ENCODE peak calls at places on chromosomes 13 and 19, in eight cellular contexts. S, U, E, Y, M, L, F and J are unnamed samples.

GRCh38 chr19:50909240-50910070 is 1.7 kb downstream of the KLK4 start:
- DNase-seq in M (peak; percentile 22), F (peak; percentile 39), L (no peak), S (peak; percentile 84), E (peak; percentile 69), U (no peak), Y (peak; percentile 58), J (no peak)

GRCh38 chr13:106619688-106620555 is 52.0 kb upstream of the ARGLU1 start:
- DNase-seq in Y (no peak), M (no peak), L (no peak), S (peak; percentile 26), U (no peak), E (peak; percentile 84), F (peak; percentile 49), J (no peak)

GRCh38 chr13:70736622-70737317 is 628.5 kb upstream of the KLHL1 start:
- DNase-seq in U (no peak), S (no peak), Y (no peak), L (no peak), E (no peak), F (no peak), M (no peak), J (no peak)

GRCh38 chr13:79519252-79519651 is 38.3 kb downstream of the NDFIP2 start:
- DNase-seq in E (no peak), M (no peak), S (no peak), U (no peak), L (no peak), Y (no peak), F (no peak), J (no peak)

GRCh38 chr19:32464279-32464678 is 58.7 kb downstream of the DPY19L3 start:
- DNase-seq in M (no peak), E (no peak), Y (no peak), L (no peak), F (peak; percentile 4), U (no peak), S (no peak), J (no peak)

GRCh38 chr13:76882431-76882830 is 3.8 kb downstream of the KCTD12 start:
- DNase-seq in F (no peak), U (no peak), L (no peak), S (peak; percentile 11), Y (no peak), M (no peak), E (no peak), J (no peak)

GRCh38 chr19:17720487-17720839 is 1.2 kb downstream of the MAP1S start:
- DNase-seq in L (no peak), Y (no peak), S (no peak), U (no peak), E (no peak), F (no peak), M (no peak), J (no peak)

GRCh38 chr19:16367269-16367683 is 42.6 kb downstream of the KLF2 start:
- DNase-seq in E (no peak), M (no peak), S (no peak), L (peak; percentile 49), F (no peak), Y (no peak), U (no peak), J (no peak)

GRCh38 chr19:45250832-45251451 is at the start of gene MARK4:
- DNase-seq in U (no peak), E (peak; percentile 84), Y (no peak), L (peak; percentile 85), S (peak; percentile 49), M (peak; percentile 64), F (peak; percentile 61), J (peak; percentile 64)

GRCh38 chr19:8065489-8066261 is 13.1 kb downstream of the CCL25 start:
- DNase-seq in L (no peak), S (no peak), U (no peak), Y (no peak), M (no peak), E (no peak), F (no peak), J (no peak)

GRCh38 chr19:45863840-45864628 is at the start of gene FOXA3:
- DNase-seq in M (peak; percentile 43), F (no peak), S (peak; percentile 85), U (no peak), E (peak; percentile 89), Y (no peak), L (peak; percentile 84), J (peak; percentile 38)

GRCh38 chr19:8512115-8512967 is 1.6 kb downstream of the ZNF414 start:
- DNase-seq in Y (peak; percentile 46), F (peak; percentile 11), E (no peak), M (no peak), L (no peak), S (peak; percentile 43), U (no peak), J (no peak)

GRCh38 chr19:6070179-6071102 is 39.9 kb downstream of the RFX2 start:
- DNase-seq in L (peak; percentile 64), M (no peak), F (no peak), Y (no peak), E (no peak), U (no peak), S (no peak), J (no peak)

GRCh38 chr13:38395505-38395803 is 45.8 kb downstream of the UFM1 start:
- DNase-seq in Y (no peak), U (no peak), M (no peak), S (no peak), L (no peak), E (peak; percentile 34), F (peak; percentile 85), J (no peak)

GRCh38 chr13:67223742-67224141 is 6.4 kb downstream of the PCDH9 start:
- DNase-seq in M (no peak), Y (no peak), E (no peak), L (no peak), U (no peak), F (no peak), S (no peak), J (no peak)

GRCh38 chr19:3667037-3667638 is 33.1 kb downstream of the PIP5K1C start:
- DNase-seq in S (no peak), L (no peak), F (no peak), M (no peak), Y (no peak), E (no peak), U (no peak), J (no peak)
- H3K4me1 ChIP-seq in S (peaks cover 50% of the 10 kb centered on the region), L (no peaks in the 10 kb centered on the region), F (peaks cover 29% of the 10 kb centered on the region), M (peaks cover 56% of the 10 kb centered on the region), Y (no peaks in the 10 kb centered on the region), E (peaks cover 34% of the 10 kb centered on the region), U (peaks cover 22% of the 10 kb centered on the region), J (peaks cover 42% of the 10 kb centered on the region)

DNA sequence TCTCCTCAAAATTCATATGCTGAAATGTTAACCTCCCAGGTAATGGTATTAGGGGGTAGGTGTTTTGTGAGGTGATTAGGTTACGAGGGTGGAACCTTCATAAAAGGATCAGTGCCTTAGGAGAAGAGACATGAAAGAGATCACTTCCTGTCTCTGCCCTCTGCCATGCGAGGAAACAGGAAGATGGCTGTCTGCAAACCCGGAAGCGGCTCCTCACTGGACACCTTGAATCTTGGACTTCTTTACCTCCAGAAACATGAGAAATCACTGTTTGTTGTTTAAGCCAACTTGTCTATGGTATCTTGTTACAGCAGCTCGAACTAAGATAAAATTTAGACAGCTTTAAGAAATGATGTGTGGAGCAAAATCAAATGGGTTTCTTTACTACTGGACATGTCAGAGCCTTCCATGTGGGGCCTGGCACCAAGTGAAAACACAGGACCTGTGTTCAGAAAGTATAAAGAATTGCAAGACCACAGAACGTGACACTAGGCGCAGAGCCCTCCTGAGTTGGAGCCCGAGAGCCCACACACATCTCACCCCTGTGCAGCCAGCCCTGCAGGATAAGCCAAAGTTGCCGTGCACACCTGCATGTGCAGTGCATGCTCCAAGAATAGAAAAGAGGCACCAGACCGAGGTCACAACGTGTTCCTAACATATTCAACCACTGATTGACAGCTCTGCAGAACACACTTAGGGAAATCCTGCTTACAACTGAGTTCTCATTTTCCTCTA is 112.5 kb upstream of the UQCRFS1 start:
- DNase-seq in Y (no peak), F (no peak), E (no peak), U (no peak), M (no peak), L (no peak), S (no peak), J (no peak)
- H3K27ac ChIP-seq in Y (no peak overlapping the region), F (no peak overlapping the region), E (no peak overlapping the region), U (no peak overlapping the region), M (no peak overlapping the region), L (no peak overlapping the region), S (no peak overlapping the region), J (no peak overlapping the region)

GRCh38 chr13:73722120-73722519 is 412.1 kb downstream of the KLF12 start:
- DNase-seq in E (peak; percentile 38), M (no peak), F (peak; percentile 94), Y (peak; percentile 66), U (no peak), S (no peak), L (no peak), J (no peak)

GRCh38 chr13:73718248-73718647 is 416.0 kb downstream of the KLF12 start:
- DNase-seq in M (no peak), S (no peak), E (no peak), L (no peak), Y (no peak), F (no peak), U (no peak), J (no peak)

GRCh38 chr13:73717632-73718031 is 416.6 kb downstream of the KLF12 start:
- DNase-seq in S (no peak), M (no peak), Y (no peak), U (no peak), F (peak; percentile 90), E (peak; percentile 16), L (no peak), J (no peak)

GRCh38 chr13:73721571-73721970 is 412.6 kb downstream of the KLF12 start:
- DNase-seq in M (no peak), L (no peak), F (no peak), E (no peak), U (no peak), Y (no peak), S (no peak), J (no peak)

GRCh38 chr13:73720216-73720840 is 413.9 kb downstream of the KLF12 start:
- DNase-seq in U (no peak), M (no peak), Y (no peak), E (no peak), L (no peak), F (peak; percentile 56), S (no peak), J (no peak)
- H3K4me1 ChIP-seq in U (peaks cover 1% of the 10 kb centered on the region), M (peaks cover 9% of the 10 kb centered on the region), Y (no peaks in the 10 kb centered on the region), E (peaks cover 4% of the 10 kb centered on the region), L (peaks cover 2% of the 10 kb centered on the region), F (peaks cover 33% of the 10 kb centered on the region), S (peaks cover 28% of the 10 kb centered on the region), J (peaks cover 14% of the 10 kb centered on the region)

GRCh38 chr19:33815410-33816340 is 19.0 kb downstream of the KCTD15 start:
- DNase-seq in U (no peak), M (no peak), Y (no peak), S (no peak), E (no peak), F (peak; percentile 26), L (peak; percentile 63), J (peak; percentile 28)

GRCh38 chr19:33812388-33813330 is 16.0 kb downstream of the KCTD15 start:
- DNase-seq in L (peak; percentile 70), M (no peak), Y (no peak), E (no peak), U (no peak), S (no peak), F (no peak), J (no peak)

GRCh38 chr19:33811736-33812387 is 15.2 kb downstream of the KCTD15 start:
- DNase-seq in S (no peak), F (no peak), M (no peak), U (no peak), Y (no peak), E (no peak), L (peak; percentile 25), J (no peak)

GRCh38 chr19:33813391-33814101 is 16.9 kb downstream of the KCTD15 start:
- DNase-seq in L (peak; percentile 52), E (no peak), S (no peak), Y (no peak), U (no peak), F (no peak), M (no peak), J (no peak)

GRCh38 chr19:33814181-33815165 is 17.8 kb downstream of the KCTD15 start:
- DNase-seq in Y (no peak), F (no peak), S (no peak), M (no peak), U (no peak), L (peak; percentile 53), E (no peak), J (no peak)
- H3K27ac ChIP-seq in Y (no peak overlapping the region), F (no peak overlapping the region), S (no peak overlapping the region), M (no peak overlapping the region), U (peak overlapping the region; percentile 75), L (no peak overlapping the region), E (no peak overlapping the region), J (no peak overlapping the region)